ENCODE peak calls at places on chromosomes 5 and 9, in five cellular contexts. N is body of pancreas; O is upper lobe of right lung; R is CD4-positive, alpha-beta T cell; V is cardiac muscle cell. L is an unnamed sample. For H3K27me3, the result is how much of the 10 kb centered on the place peaks cover.

GRCh38 chr9:24045150-24045549 is 219.1 kb upstream of the ELAVL2 start:
- DNase-seq in O (no peak), R (no peak), N (no peak), V (no peak), L (no peak)

GRCh38 chr9:71638627-71639026 is 129.7 kb downstream of the CEMIP2 start:
- DNase-seq in N (peak), O (no peak), R (no peak), V (no peak), L (peak)

GRCh38 chr9:105233836-105234235 is 10.6 kb upstream of the SLC44A1 start:
- DNase-seq in N (no peak), R (no peak), V (no peak), O (no peak), L (no peak)

GRCh38 chr9:118635416-118635815 is 733.8 kb downstream of the BRINP1 start:
- DNase-seq in R (no peak), N (no peak), O (no peak), V (no peak), L (no peak)

GRCh38 chr9:105554042-105554441 is 3.9 kb upstream of the FKTN start:
- DNase-seq in R (no peak), O (no peak), V (no peak), N (no peak), L (no peak)

GRCh38 chr5:11251242-11251641 is 490.2 kb upstream of the DAP start:
- DNase-seq in R (no peak), O (no peak), V (no peak), N (no peak), L (no peak)

GRCh38 chr9:135536166-135536565 is 9.8 kb upstream of the OBP2A start:
- DNase-seq in O (no peak), N (no peak), V (no peak), R (no peak), L (no peak)

GRCh38 chr9:22160235-22160634 is 151.1 kb upstream of the CDKN2B start:
- DNase-seq in N (no peak), O (no peak), R (no peak), V (no peak), L (no peak)

GRCh38 chr9:37999501-38000189 is 69.4 kb downstream of the SHB start:
- DNase-seq in O (no peak), V (no peak), N (no peak), R (no peak), L (no peak)

GRCh38 chr5:127959152-127959764 is 124.3 kb upstream of the SLC12A2 start:
- DNase-seq in R (peak), N (peak), V (peak), O (peak), L (no peak)

GRCh38 chr5:138538943-138539627 is 4.0 kb downstream of the ETF1 start:
- DNase-seq in V (no peak), N (no peak), O (no peak), R (no peak), L (no peak)

GRCh38 chr5:146722361-146722779 is 156.2 kb downstream of the PPP2R2B start:
- DNase-seq in R (no peak), V (no peak), O (no peak), N (no peak), L (no peak)

GRCh38 chr5:134844252-134844651 is 1.5 kb upstream of the C5orf24 start:
- DNase-seq in N (no peak), O (no peak), V (no peak), R (no peak), L (no peak)

GRCh38 chr5:157198277-157199058 is 17.8 kb downstream of the ITK start:
- DNase-seq in O (no peak), R (peak), V (no peak), N (no peak), L (no peak)

GRCh38 chr5:19564036-19564435 is 424.0 kb downstream of the CDH18 start:
- DNase-seq in V (no peak), N (no peak), R (no peak), O (no peak), L (no peak)

GRCh38 chr9:134313470-134313869 is 12.8 kb upstream of the RXRA start:
- DNase-seq in V (no peak), N (peak), O (peak), R (no peak), L (no peak)

GRCh38 chr5:93741136-93741811 is at the start of gene POU5F2:
- DNase-seq in R (no peak), O (peak), V (no peak), N (no peak), L (no peak)

GRCh38 chr5:57221049-57221568 is 47.2 kb downstream of the GPBP1 start:
- DNase-seq in V (peak), R (no peak), N (no peak), O (no peak), L (no peak)

GRCh38 chr5:67190856-67191255 is 5.7 kb downstream of the CD180 start:
- DNase-seq in N (no peak), R (no peak), O (no peak), V (no peak), L (no peak)

DNA sequence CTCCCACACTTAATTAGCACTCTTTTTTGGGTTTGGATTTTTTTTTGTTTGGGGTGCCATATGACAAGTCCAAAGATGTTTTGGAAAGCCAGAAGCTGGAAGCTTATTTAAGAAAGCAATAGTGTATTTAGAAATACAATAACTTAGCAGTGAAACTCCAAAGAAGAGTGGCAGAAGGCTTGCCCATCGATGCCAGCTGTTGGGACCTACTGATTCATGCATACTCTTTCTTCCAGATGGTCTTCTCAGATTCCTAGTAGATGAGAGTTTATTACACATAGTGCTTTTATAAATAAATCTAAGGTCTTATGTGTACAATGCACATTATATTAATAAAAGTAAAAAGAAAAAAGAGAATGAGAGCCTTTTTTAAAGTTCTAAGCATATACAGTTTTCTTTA is 374.6 kb downstream of the OSTF1 start:
- DNase-seq in O (no peak), N (no peak), V (no peak), R (no peak), L (no peak)
- H3K27me3 ChIP-seq in O (under half), N (under half), V (under half), R (under half), L (under half)

DNA sequence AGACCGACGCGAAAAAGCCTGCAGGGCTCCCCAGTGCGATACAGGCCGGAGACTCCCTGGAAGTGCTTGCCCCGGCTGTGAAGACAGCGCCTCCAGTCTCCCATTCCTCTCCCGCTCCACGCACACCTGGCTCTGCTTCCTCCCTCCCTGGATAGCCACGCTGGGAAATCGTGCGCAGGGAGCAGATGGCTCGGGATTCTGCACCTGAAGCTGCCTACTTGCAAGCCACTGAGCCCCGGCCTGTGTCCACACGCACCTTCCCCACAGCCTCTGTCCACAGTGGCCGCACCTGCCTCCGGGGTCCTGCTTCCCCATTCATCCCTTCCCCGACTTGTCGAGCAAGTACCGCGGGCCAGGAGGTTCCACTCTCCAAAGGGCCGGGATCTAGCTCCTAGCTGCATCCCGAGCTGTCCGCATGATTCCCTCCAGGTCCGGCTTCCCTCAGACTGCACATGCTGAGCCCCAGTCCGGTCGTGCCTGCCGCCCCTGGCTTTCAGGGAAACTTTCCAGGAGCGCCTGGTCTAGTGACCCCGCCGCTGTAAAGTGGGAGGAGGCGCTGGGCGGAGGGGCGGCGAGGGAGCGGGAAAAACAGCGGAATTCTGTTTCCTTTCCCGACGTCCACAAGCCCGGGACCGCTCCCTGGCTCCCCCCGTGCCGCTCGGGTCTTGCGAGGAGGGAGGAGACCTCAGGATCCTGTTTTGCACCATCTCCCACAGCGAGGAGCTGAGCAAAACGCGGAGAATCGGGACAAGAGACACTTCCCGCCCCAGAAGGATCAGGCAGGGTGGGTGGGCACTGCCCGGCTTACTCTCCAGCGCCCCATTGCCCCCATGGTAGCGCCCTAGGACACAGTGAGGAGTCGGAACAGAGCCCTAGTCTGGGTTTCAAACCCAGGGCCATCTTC is 2.0 kb downstream of the SEMA6A start:
- DNase-seq in N (peak), O (peak), R (no peak), V (peak), L (no peak)
- H3K27me3 ChIP-seq in N (under half), O (under half), R (half or more), V (under half), L (under half)

GRCh38 chr5:176798949-176799348 is 11.4 kb upstream of the UNC5A start:
- DNase-seq in O (no peak), V (no peak), N (no peak), R (no peak), L (no peak)

GRCh38 chr5:176798094-176798876 is 12.1 kb upstream of the UNC5A start:
- DNase-seq in O (no peak), N (no peak), V (no peak), R (no peak), L (no peak)

GRCh38 chr5:176797456-176798093 is 12.8 kb upstream of the UNC5A start:
- DNase-seq in V (no peak), R (no peak), N (no peak), O (no peak), L (no peak)

GRCh38 chr5:176800024-176800423 is 10.3 kb upstream of the UNC5A start:
- DNase-seq in O (no peak), V (no peak), R (no peak), N (no peak), L (no peak)

GRCh38 chr5:176799488-176799887 is 10.9 kb upstream of the UNC5A start:
- DNase-seq in O (no peak), R (no peak), N (no peak), V (no peak), L (no peak)
- H3K27me3 ChIP-seq in O (under half), R (under half), N (under half), V (under half), L (under half)

GRCh38 chr5:158705901-158706300 is 393.8 kb downstream of the EBF1 start:
- DNase-seq in O (no peak), N (no peak), V (no peak), R (no peak), L (no peak)

GRCh38 chr5:158714049-158714448 is 385.7 kb downstream of the EBF1 start:
- DNase-seq in V (no peak), N (no peak), R (no peak), O (no peak), L (no peak)

GRCh38 chr5:158711927-158712529 is 387.7 kb downstream of the EBF1 start:
- DNase-seq in N (no peak), R (no peak), V (no peak), O (no peak), L (no peak)

GRCh38 chr5:158707534-158707933 is 392.2 kb downstream of the EBF1 start:
- DNase-seq in V (no peak), O (no peak), R (no peak), N (no peak), L (no peak)

GRCh38 chr5:158709279-158709678 is 390.4 kb downstream of the EBF1 start:
- DNase-seq in R (no peak), O (no peak), N (no peak), V (no peak), L (no peak)
- H3K27me3 ChIP-seq in R (under half), O (under half), N (under half), V (under half), L (under half)

GRCh38 chr5:176685010-176685409 is 37.7 kb downstream of the TSPAN17 start:
- DNase-seq in R (no peak), V (no peak), O (no peak), N (no peak), L (no peak)

GRCh38 chr5:176690911-176691310 is 43.6 kb downstream of the TSPAN17 start:
- DNase-seq in R (no peak), N (no peak), O (no peak), V (no peak), L (no peak)

GRCh38 chr5:176691524-176691923 is 44.2 kb downstream of the TSPAN17 start:
- DNase-seq in N (no peak), O (no peak), V (no peak), R (no peak), L (no peak)

GRCh38 chr5:176687881-176688280 is 40.6 kb downstream of the TSPAN17 start:
- DNase-seq in V (peak), O (no peak), R (no peak), N (no peak), L (no peak)

DNA sequence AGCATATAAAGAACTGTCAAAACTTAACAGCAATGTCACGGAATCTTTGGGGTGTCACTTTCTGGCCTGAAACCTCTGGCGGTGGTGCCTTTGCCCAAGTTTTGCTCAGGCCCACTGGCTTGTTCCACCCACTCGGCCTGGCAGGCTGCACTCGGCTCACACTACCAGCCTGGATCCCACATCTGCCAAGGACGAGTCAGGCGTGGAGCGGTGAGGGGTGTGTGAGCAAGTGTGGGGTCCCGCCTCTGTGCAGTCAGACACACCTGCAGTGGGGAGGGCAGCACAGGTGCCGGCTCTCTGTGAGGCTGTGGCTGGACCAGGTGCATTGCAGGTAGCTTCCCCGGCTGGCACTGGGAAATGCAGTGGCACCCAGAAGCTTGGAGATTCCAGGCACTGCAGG is 40.0 kb downstream of the TSPAN17 start:
- DNase-seq in O (no peak), V (no peak), R (no peak), N (no peak), L (no peak)
- H3K27me3 ChIP-seq in O (under half), V (under half), R (under half), N (under half), L (under half)

DNA sequence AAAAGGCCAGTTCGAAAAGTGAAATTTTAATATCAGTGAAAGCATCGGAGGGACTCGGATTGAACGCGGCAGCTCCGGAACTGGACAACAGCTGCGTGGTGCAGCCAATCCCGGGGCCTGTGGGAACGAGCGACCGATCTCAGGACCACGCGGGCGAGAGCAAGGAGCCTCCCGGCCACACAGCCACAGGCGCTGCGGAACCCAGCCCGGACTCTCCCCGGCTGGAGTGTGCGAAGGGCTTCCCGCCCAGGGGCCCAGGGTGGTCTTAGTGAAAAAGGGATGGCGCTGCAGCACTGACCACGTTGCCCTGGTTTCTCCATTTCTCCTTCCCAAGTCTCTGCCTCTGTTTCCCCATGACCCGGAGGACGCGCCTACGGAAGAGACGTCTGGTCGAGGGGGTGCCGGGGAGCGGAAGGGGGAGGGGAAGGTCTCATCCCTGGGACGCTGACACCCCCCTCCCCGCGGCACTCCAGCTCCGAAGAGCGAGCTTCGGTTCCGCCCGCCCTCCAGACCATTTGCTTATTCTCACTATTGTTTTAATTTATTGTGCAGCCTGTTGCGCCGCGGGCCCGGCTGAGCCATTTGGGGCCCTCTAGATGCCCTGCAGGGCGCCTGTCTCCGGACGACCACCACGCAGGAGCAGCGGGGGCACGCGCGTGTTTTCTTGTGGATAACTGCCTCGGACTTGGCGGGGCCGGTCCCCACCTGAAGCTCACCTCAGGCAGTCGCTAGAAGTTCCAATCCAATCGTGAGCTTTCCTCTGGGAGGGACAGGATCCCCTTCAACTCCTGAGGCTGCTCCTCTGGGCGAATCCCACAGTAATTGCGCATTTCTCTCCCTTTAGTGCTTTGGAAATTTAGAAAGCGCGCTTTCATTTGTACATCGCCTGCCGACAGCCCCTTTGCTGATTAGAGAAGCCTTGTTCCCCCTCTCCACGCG is 303.0 kb downstream of the PARP8 start:
- DNase-seq in R (no peak), V (peak), O (no peak), N (peak), L (no peak)
- H3K27me3 ChIP-seq in R (half or more), V (half or more), O (half or more), N (under half), L (under half)

GRCh38 chr5:73625314-73625904 is 587 bp upstream of the ARHGEF28 start:
- DNase-seq in R (no peak), O (no peak), N (no peak), V (peak), L (no peak)

GRCh38 chr5:73629456-73629855 is 3.5 kb downstream of the ARHGEF28 start:
- DNase-seq in V (no peak), R (no peak), N (no peak), O (no peak), L (no peak)

GRCh38 chr5:73625905-73626811 is at the start of gene ARHGEF28:
- DNase-seq in O (peak), R (peak), N (peak), V (peak), L (peak)

GRCh38 chr5:73624888-73625287 is 1.1 kb upstream of the ARHGEF28 start:
- DNase-seq in N (no peak), V (no peak), R (no peak), O (no peak), L (no peak)

DNA sequence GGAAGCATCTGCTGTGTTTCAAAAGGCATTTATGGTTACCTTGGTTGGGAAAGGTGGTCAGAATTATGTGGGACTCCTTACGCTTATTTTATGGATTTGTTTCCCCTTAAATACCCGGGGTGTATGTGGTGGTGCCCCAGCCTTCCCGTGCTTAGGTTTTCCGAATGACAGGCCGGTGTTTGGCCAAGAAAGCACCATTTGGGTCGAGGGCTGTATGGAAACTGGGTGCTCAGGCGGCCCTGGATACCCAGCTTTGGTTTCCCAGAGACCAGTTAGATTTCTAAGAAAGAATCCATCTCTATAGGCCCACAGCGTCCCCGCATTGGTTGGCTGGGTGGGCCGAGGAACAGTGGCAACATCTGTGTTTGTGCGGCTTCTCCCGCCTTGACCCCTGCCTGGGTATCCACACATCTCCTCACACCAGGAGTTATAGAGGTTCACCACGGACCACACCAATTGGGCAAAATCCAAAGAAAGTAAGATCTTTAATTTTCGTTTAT is 868 bp downstream of the ARHGEF28 start:
- DNase-seq in R (no peak), N (no peak), V (no peak), O (no peak), L (no peak)
- H3K27me3 ChIP-seq in R (under half), N (under half), V (half or more), O (under half), L (under half)

L was measured in ascending aorta.